ENCODE peak calls at places on chromosomes 11 and 22, in ten cellular contexts. J is endodermal cell; H is IMR-90; O is heart right ventricle; D is CD4-positive, alpha-beta T cell; M is HL-60; Q is substantia nigra; A is brain microvascular endothelial cell; V is stomach; L is K562. X is an unnamed sample.

GRCh38 chr11:3178349-3178748 is 13.2 kb upstream of the OSBPL5 start:
- DNase-seq in J (no peak), H (no peak), O (no peak), D (no peak), M (no peak), Q (no peak), A (peak; percentile 39), V (no peak), L (no peak), X (no peak)

GRCh38 chr11:7690648-7691047 is 15.6 kb downstream of the OVCH2 start:
- DNase-seq in J (no peak), H (no peak), O (no peak), D (no peak), M (no peak), Q (no peak), A (no peak), V (no peak), L (no peak), X (no peak)

GRCh38 chr22:49948958-49949913 is 11.3 kb upstream of the PIM3 start:
- DNase-seq in J (peak; percentile 53), H (no peak), O (no peak), D (no peak), M (no peak), Q (no peak), A (no peak), V (peak; percentile 97), L (peak; percentile 12), X (no peak)

GRCh38 chr11:42901084-42901483 is 410.7 kb upstream of the API5 start:
- DNase-seq in J (no peak), H (no peak), O (no peak), D (no peak), M (no peak), Q (no peak), A (no peak), V (no peak), L (no peak), X (no peak)

GRCh38 chr11:57487021-57487778 is 26.9 kb downstream of the RTN4RL2 start:
- DNase-seq in J (no peak), H (no peak), O (no peak), D (no peak), M (no peak), Q (no peak), A (no peak), V (no peak), L (no peak), X (no peak)

GRCh38 chr11:123033895-123034294 is 28.0 kb downstream of the HSPA8 start:
- DNase-seq in J (peak; percentile 71), H (no peak), O (no peak), D (no peak), M (no peak), Q (no peak), A (no peak), V (no peak), L (no peak), X (no peak)

GRCh38 chr11:27718853-27719574 is 18.8 kb upstream of the BDNF start:
- DNase-seq in J (peak; percentile 90), H (peak; percentile 65), O (peak; percentile 10), D (no peak), M (no peak), Q (no peak), A (no peak), V (no peak), L (no peak), X (no peak)

GRCh38 chr22:35921777-35922176 is 106.8 kb downstream of the RBFOX2 start:
- DNase-seq in J (peak; percentile 88), H (peak; percentile 90), O (peak; percentile 82), D (no peak), M (no peak), Q (peak; percentile 47), A (peak; percentile 88), V (peak; percentile 53), L (peak; percentile 13), X (no peak)

DNA sequence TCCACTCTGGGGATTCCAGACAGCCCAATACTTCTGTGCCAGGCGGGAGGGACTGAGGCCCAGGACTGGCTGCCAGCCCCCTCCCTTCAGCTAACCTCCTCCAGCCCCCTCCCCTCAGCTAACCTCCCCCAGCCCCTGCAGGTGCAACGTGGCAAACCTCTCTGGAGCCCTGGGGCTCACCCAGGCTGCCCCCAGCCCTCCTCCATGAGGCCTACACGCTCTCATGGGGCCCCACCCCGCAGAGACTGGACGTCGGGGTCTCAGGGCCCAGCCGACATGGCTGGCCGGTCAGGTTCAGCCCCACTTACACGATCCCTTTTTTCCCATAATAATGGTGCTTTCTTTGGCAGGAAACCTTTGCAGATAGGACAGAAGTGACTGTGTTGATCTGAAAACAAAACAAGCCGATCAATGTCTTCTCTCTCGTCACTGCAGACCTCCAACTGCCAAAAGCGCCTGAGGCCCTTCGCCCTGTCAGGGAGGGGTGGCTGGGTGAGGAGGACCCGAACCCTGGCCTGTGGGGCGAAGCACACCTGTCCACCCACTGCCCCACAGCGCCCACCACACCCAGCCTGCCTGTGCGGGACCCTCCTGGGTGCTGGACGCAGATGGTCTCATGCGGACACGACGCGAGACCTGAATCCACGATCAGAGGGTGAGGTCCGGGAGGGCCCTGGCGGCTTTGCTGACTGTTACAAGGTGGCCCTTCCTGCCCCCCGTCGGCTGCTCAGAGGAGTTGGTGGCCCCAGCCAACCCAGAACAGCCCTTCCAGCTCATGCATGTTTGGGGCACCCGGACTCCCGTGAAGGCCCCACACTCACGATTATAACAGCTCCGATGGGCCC is 33.6 kb downstream of the TRMU start:
- DNase-seq in J (no peak), H (no peak), O (no peak), D (no peak), M (no peak), Q (no peak), A (no peak), V (no peak), L (no peak), X (no peak)
- H3K27ac ChIP-seq in J (no peak overlapping the region), H (no peak overlapping the region), O (no peak overlapping the region), D (no peak overlapping the region), M (no peak overlapping the region), Q (no peak overlapping the region), A (no peak overlapping the region), V (no peak overlapping the region), L (no peak overlapping the region), X (no peak overlapping the region)

GRCh38 chr11:102555091-102555490 is 24.5 kb upstream of the MMP7 start:
- DNase-seq in J (no peak), H (no peak), O (no peak), D (no peak), M (no peak), Q (no peak), A (no peak), V (no peak), L (no peak), X (no peak)

GRCh38 chr11:102552447-102553200 is 22.1 kb upstream of the MMP7 start:
- DNase-seq in J (no peak), H (peak; percentile 65), O (no peak), D (no peak), M (no peak), Q (no peak), A (no peak), V (peak; percentile 48), L (no peak), X (no peak)

GRCh38 chr11:102552020-102552419 is 21.5 kb upstream of the MMP7 start:
- DNase-seq in J (no peak), H (no peak), O (no peak), D (no peak), M (no peak), Q (no peak), A (no peak), V (no peak), L (no peak), X (no peak)

GRCh38 chr11:102553835-102554282 is 23.3 kb upstream of the MMP7 start:
- DNase-seq in J (no peak), H (no peak), O (no peak), D (no peak), M (no peak), Q (no peak), A (no peak), V (no peak), L (no peak), X (no peak)

GRCh38 chr11:102551188-102551781 is 20.7 kb upstream of the MMP7 start:
- DNase-seq in J (no peak), H (no peak), O (no peak), D (no peak), M (no peak), Q (peak; percentile 9), A (no peak), V (no peak), L (no peak), X (no peak)
- H3K27ac ChIP-seq in J (no peak overlapping the region), H (no peak overlapping the region), O (no peak overlapping the region), D (no peak overlapping the region), M (no peak overlapping the region), Q (no peak overlapping the region), A (no peak overlapping the region), V (no peak overlapping the region), L (no peak overlapping the region), X (no peak overlapping the region)

GRCh38 chr11:67262731-67263675 is 3.3 kb upstream of the GRK2 start:
- DNase-seq in J (peak; percentile 94), H (peak; percentile 76), O (peak; percentile 87), D (peak; percentile 71), M (peak; percentile 82), Q (peak; percentile 79), A (peak; percentile 58), V (peak; percentile 86), L (peak; percentile 80), X (peak; percentile 86)

GRCh38 chr11:67264260-67264659 is 2.0 kb upstream of the GRK2 start:
- DNase-seq in J (no peak), H (no peak), O (no peak), D (no peak), M (no peak), Q (no peak), A (no peak), V (no peak), L (no peak), X (no peak)

GRCh38 chr11:67260406-67260805 is 5.9 kb upstream of the GRK2 start:
- DNase-seq in J (no peak), H (no peak), O (no peak), D (no peak), M (no peak), Q (no peak), A (no peak), V (no peak), L (no peak), X (no peak)

GRCh38 chr11:67261942-67262681 is 4.2 kb upstream of the GRK2 start:
- DNase-seq in J (no peak), H (no peak), O (no peak), D (no peak), M (no peak), Q (no peak), A (no peak), V (no peak), L (no peak), X (peak; percentile 73)

DNA sequence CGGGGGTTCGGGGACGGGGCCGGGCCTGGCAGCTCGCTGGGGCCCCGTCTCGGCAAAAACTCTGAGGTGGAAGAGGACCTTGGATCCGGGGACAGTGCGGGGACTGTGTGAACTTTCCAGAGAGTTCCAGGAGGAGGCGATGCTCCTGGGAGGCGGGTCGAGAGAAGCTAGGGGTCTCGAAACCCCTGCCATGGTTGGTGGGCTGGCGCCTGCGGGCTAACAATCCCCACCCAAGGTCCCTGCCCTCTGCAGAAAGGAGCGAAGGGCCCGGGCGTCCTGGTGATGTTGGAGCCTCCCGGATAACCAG is 4.7 kb upstream of the GRK2 start:
- DNase-seq in J (no peak), H (no peak), O (no peak), D (no peak), M (no peak), Q (no peak), A (no peak), V (no peak), L (no peak), X (no peak)
- H3K27ac ChIP-seq in J (no peak overlapping the region), H (no peak overlapping the region), O (no peak overlapping the region), D (no peak overlapping the region), M (no peak overlapping the region), Q (no peak overlapping the region), A (no peak overlapping the region), V (no peak overlapping the region), L (no peak overlapping the region), X (peak overlapping the region; percentile 15)

GRCh38 chr11:95417832-95418231 is 186.8 kb upstream of the SESN3 start:
- DNase-seq in J (no peak), H (no peak), O (no peak), D (no peak), M (no peak), Q (no peak), A (no peak), V (no peak), L (no peak), X (no peak)

GRCh38 chr11:95414217-95414616 is 183.2 kb upstream of the SESN3 start:
- DNase-seq in J (no peak), H (no peak), O (no peak), D (no peak), M (no peak), Q (no peak), A (no peak), V (no peak), L (no peak), X (no peak)

GRCh38 chr11:95415837-95416288 is 184.9 kb upstream of the SESN3 start:
- DNase-seq in J (no peak), H (no peak), O (no peak), D (no peak), M (no peak), Q (no peak), A (no peak), V (no peak), L (peak; percentile 30), X (no peak)

GRCh38 chr11:95419915-95420314 is 188.9 kb upstream of the SESN3 start:
- DNase-seq in J (no peak), H (peak; percentile 67), O (no peak), D (no peak), M (no peak), Q (no peak), A (peak; percentile 77), V (no peak), L (no peak), X (no peak)

GRCh38 chr11:95418916-95419315 is 187.9 kb upstream of the SESN3 start:
- DNase-seq in J (no peak), H (no peak), O (no peak), D (no peak), M (no peak), Q (no peak), A (no peak), V (no peak), L (no peak), X (no peak)
- H3K27ac ChIP-seq in J (no peak overlapping the region), H (no peak overlapping the region), O (no peak overlapping the region), D (no peak overlapping the region), M (no peak overlapping the region), Q (no peak overlapping the region), A (no peak overlapping the region), V (no peak overlapping the region), L (no peak overlapping the region), X (no peak overlapping the region)